ENCODE peak calls at places on chromosome 15, in six cellular contexts. T is HFFc6, I is cardiac muscle cell, G is endodermal cell, L is mammary epithelial cell, S is NB4. O is an unnamed sample.

GRCh38 chr15:95937128-95937528 is 393.4 kb upstream of the NR2F2 start:
- DNase-seq in T (peak), G (no peak), S (peak), L (no peak), I (peak), O (no peak)

GRCh38 chr15:64315136-64315661 is 40.8 kb downstream of the CSNK1G1 start:
- DNase-seq in S (no peak), I (no peak), L (no peak), G (no peak), T (no peak), O (no peak)

GRCh38 chr15:67824900-67825879 is at the start of gene SKOR1:
- DNase-seq in I (peak), T (no peak), S (no peak), L (no peak), G (peak), O (no peak)

GRCh38 chr15:80978685-80979084 is 10.9 kb downstream of the MESD start:
- DNase-seq in T (peak), S (no peak), G (no peak), I (no peak), L (no peak), O (no peak)

GRCh38 chr15:76217029-76217866 is 94.0 kb downstream of the ETFA start:
- DNase-seq in G (no peak), T (peak), S (no peak), I (peak), L (peak), O (no peak)

GRCh38 chr15:80934761-80935221 is 54.8 kb downstream of the MESD start:
- DNase-seq in G (peak), I (peak), S (no peak), L (no peak), T (peak), O (no peak)

GRCh38 chr15:74432968-74433591 is 678 bp downstream of the SEMA7A start:
- DNase-seq in L (no peak), I (no peak), T (no peak), S (peak), G (no peak), O (no peak)

GRCh38 chr15:75720787-75721461 is 8.3 kb upstream of the CSPG4 start:
- DNase-seq in G (peak), L (peak), S (peak), T (peak), I (no peak), O (no peak)

GRCh38 chr15:43433160-43433559 is 59.8 kb downstream of the TP53BP1 start:
- DNase-seq in T (peak), I (peak), S (no peak), G (no peak), L (no peak), O (no peak)

GRCh38 chr15:31365032-31365654 is 38.5 kb downstream of the KLF13 start:
- DNase-seq in L (no peak), T (no peak), S (no peak), G (no peak), I (no peak), O (no peak)

GRCh38 chr15:49083471-49084284 is 37.4 kb upstream of the SECISBP2L start:
- DNase-seq in I (no peak), S (no peak), L (no peak), T (peak), G (no peak), O (no peak)

GRCh38 chr15:51253385-51253784 is 85.0 kb downstream of the CYP19A1 start:
- DNase-seq in T (no peak), L (no peak), S (no peak), G (no peak), I (no peak), O (no peak)

GRCh38 chr15:96160269-96160668 is 170.2 kb upstream of the NR2F2 start:
- DNase-seq in I (peak), G (no peak), T (no peak), L (no peak), S (no peak), O (no peak)

GRCh38 chr15:101618861-101619614 is 33.1 kb downstream of the TM2D3 start:
- DNase-seq in I (no peak), L (no peak), S (no peak), G (no peak), T (no peak), O (no peak)

GRCh38 chr15:34336947-34337556 is 529 bp downstream of the SLC12A6 start:
- DNase-seq in I (no peak), L (peak), T (no peak), G (no peak), S (peak), O (no peak)

GRCh38 chr15:84855765-84856164 is 28.7 kb upstream of the SLC28A1 start:
- DNase-seq in G (peak), T (no peak), S (no peak), L (no peak), I (no peak), O (no peak)

GRCh38 chr15:85313339-85313738 is 67.1 kb upstream of the AKAP13 start:
- DNase-seq in L (no peak), I (no peak), G (no peak), T (no peak), S (no peak), O (no peak)

GRCh38 chr15:81809543-81809942 is 236.3 kb downstream of the MEX3B start:
- DNase-seq in S (peak), G (peak), T (no peak), I (peak), L (no peak), O (no peak)

GRCh38 chr15:90642464-90643300 is 74.5 kb upstream of the BLM start:
- DNase-seq in G (no peak), S (peak), T (no peak), I (no peak), L (peak), O (no peak)

GRCh38 chr15:63200464-63201242 is 11.2 kb downstream of the RAB8B start:
- DNase-seq in T (no peak), S (no peak), L (no peak), G (no peak), I (no peak), O (no peak)

GRCh38 chr15:67937153-67937761 is 97.4 kb upstream of the RNU6-1 start:
- DNase-seq in L (peak), T (no peak), S (no peak), G (peak), I (no peak), O (no peak)

GRCh38 chr15:82300883-82301282 is 38.3 kb downstream of the SAXO2 start:
- DNase-seq in G (peak), I (no peak), S (no peak), L (no peak), T (no peak), O (no peak)

GRCh38 chr15:73926191-73927002 is at the start of gene LOXL1:
- DNase-seq in I (peak), G (peak), T (peak), S (peak), L (peak), O (no peak)

GRCh38 chr15:70795311-70795665 is 31.9 kb upstream of the UACA start:
- DNase-seq in T (peak), I (peak), G (no peak), S (no peak), L (peak), O (no peak)

GRCh38 chr15:69751147-69751546 is 298.5 kb downstream of the RPLP1 start:
- DNase-seq in G (no peak), I (no peak), S (no peak), T (no peak), L (no peak), O (no peak)

GRCh38 chr15:69749274-69749673 is 296.7 kb downstream of the RPLP1 start:
- DNase-seq in T (no peak), S (no peak), G (no peak), I (no peak), L (no peak), O (no peak)

GRCh38 chr15:69748700-69749099 is 296.1 kb downstream of the RPLP1 start:
- DNase-seq in I (no peak), G (no peak), T (no peak), L (no peak), S (no peak), O (no peak)

GRCh38 chr15:69750253-69750652 is 297.6 kb downstream of the RPLP1 start:
- DNase-seq in G (no peak), S (no peak), T (no peak), L (no peak), I (no peak), O (no peak)

DNA sequence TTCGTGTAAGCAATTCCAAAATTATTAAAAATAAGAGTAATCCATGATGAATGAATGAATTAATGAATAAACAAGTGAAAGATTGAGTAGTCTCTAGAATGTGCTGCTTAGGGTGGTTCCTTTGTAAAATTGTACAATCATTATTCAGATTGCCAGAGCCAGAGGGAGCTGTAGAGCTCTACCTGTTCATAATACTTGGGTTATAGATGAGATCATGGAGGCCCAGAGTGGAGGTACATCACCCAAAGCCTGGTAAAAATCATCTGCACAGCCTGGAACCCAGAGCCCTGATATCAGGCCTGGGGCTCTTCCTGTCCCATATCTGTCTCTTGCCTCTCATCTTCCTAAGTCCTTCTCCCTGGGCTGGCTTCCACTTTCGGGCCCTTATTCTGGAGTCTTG is 297.2 kb downstream of the RPLP1 start:
- DNase-seq in G (no peak), T (no peak), L (peak), S (peak), I (no peak), O (no peak)
- TF ChIP-seq CTCF in G (peak), T (peak), L (peak), S (no peak), I (peak), O (peak)

GRCh38 chr15:77654975-77655374 is 22.3 kb upstream of the LINGO1 start:
- DNase-seq in T (no peak), L (no peak), I (no peak), G (peak), S (peak), O (no peak)
- TF ChIP-seq CTCF in T (peak), L (peak), I (peak), G (peak), S (peak), O (peak)

GRCh38 chr15:83659011-83659811 is 5.3 kb downstream of the ADAMTSL3 start:
- DNase-seq in T (no peak), I (peak), S (no peak), L (no peak), G (no peak), O (no peak)

GRCh38 chr15:83656943-83657528 is 3.1 kb downstream of the ADAMTSL3 start:
- DNase-seq in S (no peak), G (no peak), I (no peak), L (no peak), T (no peak), O (no peak)

GRCh38 chr15:83656192-83656591 is 2.3 kb downstream of the ADAMTSL3 start:
- DNase-seq in G (no peak), I (no peak), T (no peak), L (no peak), S (no peak), O (no peak)

GRCh38 chr15:83658406-83658805 is 4.5 kb downstream of the ADAMTSL3 start:
- DNase-seq in L (no peak), T (no peak), G (no peak), I (peak), S (no peak), O (no peak)

DNA sequence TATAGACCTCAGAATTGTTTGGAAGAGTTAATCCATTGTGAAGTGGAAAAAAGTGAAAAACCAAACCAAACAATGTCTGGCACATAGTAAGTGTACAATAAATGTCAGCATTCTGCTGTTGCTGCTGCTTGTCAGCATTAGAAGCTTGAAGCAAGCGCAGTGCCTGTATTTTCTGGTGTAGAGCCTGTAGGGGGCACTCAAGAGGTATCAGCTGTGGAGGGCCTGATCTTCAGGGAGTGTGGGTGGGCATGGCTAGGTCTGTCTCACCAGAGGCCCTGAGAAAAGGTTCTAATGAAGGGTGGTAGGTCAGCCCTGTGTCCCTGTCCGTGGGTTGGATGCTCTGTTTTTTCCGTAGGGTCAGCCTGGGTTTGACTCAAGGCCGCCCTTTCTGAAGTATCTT is 3.6 kb downstream of the ADAMTSL3 start:
- DNase-seq in I (no peak), S (peak), T (no peak), L (no peak), G (peak), O (no peak)
- TF ChIP-seq CTCF in I (peak), S (peak), T (no peak), L (peak), G (peak), O (peak)

GRCh38 chr15:100350434-100351226 is 8.9 kb upstream of the ADAMTS17 start:
- DNase-seq in L (peak), I (peak), S (peak), G (no peak), T (no peak), O (no peak)
- TF ChIP-seq CTCF in L (no peak), I (no peak), S (no peak), G (no peak), T (no peak), O (no peak)

DNA sequence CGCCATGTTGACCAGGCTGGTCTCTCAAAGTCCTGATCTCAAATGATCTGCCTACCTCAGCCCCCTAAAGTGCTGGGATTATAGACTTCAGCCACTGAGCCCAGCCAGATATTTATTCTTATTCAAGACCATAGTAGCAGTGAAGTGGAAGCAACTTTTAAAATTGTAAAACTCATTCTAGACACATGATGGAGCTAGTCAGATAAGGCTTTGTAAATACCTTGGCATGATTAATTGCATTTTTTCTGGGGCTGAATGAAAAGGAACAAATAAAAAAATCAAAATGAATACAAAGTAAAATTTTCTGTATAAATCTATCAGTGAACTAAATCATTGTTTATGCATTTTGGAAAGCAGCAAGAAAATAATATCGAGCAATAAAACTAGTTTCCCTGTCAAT is 4.1 kb upstream of the MYO1E start:
- DNase-seq in G (no peak), I (peak), S (no peak), T (peak), L (no peak), O (no peak)
- TF ChIP-seq CTCF in G (no peak), I (no peak), S (no peak), T (peak), L (peak), O (peak)